ENCODE peak calls at places on chromosomes 4 and X, in eight cellular contexts. C is body of pancreas; B is choroid plexus epithelial cell; I is RWPE1; S is WTC11; K is left ventricle myocardium superior; T is activated CD8-positive, alpha-beta memory T cell treated with anti-CD3 and anti-CD28 coated beads, Interleukin-2, amount 50 U/mL, for 48 hours; J is stimulated activated CD4-positive, alpha-beta T cell treated with anti-CD3 and anti-CD28 coated beads, Interleukin-4, amount 100 ng/mL, for 1 hour. O is an unnamed sample.

GRCh38 chrX:23937100-23937499 is 29.3 kb downstream of the CXorf58 start:
- DNase-seq in C (no peak), B (peak), I (no peak), S (no peak), K (no peak), T (no peak), J (no peak), O (no peak)

GRCh38 chr4:187172340-187172761 is 448.7 kb upstream of the FAT1 start:
- DNase-seq in C (no peak), B (peak), I (no peak), S (no peak), K (no peak), T (no peak), J (no peak), O (no peak)

GRCh38 chr4:96736352-96736889 is 896.5 kb downstream of the PDHA2 start:
- DNase-seq in C (no peak), B (peak), I (peak), S (no peak), K (no peak), T (no peak), J (no peak), O (no peak)

GRCh38 chrX:81238166-81238565 is 36.3 kb downstream of the SH3BGRL start:
- DNase-seq in C (no peak), B (no peak), I (no peak), S (no peak), K (no peak), T (no peak), J (no peak), O (no peak)

GRCh38 chr4:132572210-132572609 is 576.9 kb upstream of the PCDH10 start:
- DNase-seq in C (no peak), B (peak), I (no peak), S (no peak), K (no peak), T (no peak), J (no peak), O (no peak)

GRCh38 chr4:182320580-182320979 is 77.4 kb downstream of the TENM3 start:
- DNase-seq in C (no peak), B (no peak), I (no peak), S (no peak), K (no peak), T (no peak), J (no peak), O (no peak)

GRCh38 chr4:139694522-139694921 is 28.9 kb downstream of the MGST2 start:
- DNase-seq in C (no peak), B (no peak), I (no peak), S (no peak), K (no peak), T (no peak), J (no peak), O (no peak)

GRCh38 chr4:100294356-100294755 is 104.1 kb upstream of the DDIT4L start:
- DNase-seq in C (no peak), B (peak), I (no peak), S (no peak), K (no peak), T (no peak), J (no peak), O (no peak)

GRCh38 chrX:118974908-118975671 is 672 bp downstream of the LONRF3 start:
- DNase-seq in C (peak), B (no peak), I (no peak), S (peak), K (peak), T (peak), J (peak), O (no peak)

GRCh38 chrX:63434665-63435064 is 83.5 kb upstream of the SPIN4 start:
- DNase-seq in C (peak), B (no peak), I (peak), S (peak), K (no peak), T (no peak), J (no peak), O (no peak)

GRCh38 chr4:128600996-128601857 is 208.3 kb upstream of the JADE1 start:
- DNase-seq in C (peak), B (peak), I (peak), S (peak), K (peak), T (no peak), J (no peak), O (no peak)

GRCh38 chrX:135009838-135010237 is 12.5 kb downstream of the RTL8B start:
- DNase-seq in C (no peak), B (no peak), I (no peak), S (no peak), K (no peak), T (no peak), J (no peak), O (no peak)

GRCh38 chr4:26590639-26591038 is 6.8 kb downstream of the TBC1D19 start:
- DNase-seq in C (no peak), B (peak), I (peak), S (no peak), K (no peak), T (no peak), J (no peak), O (no peak)

GRCh38 chr4:14924080-14924916 is 78.0 kb upstream of the CPEB2 start:
- DNase-seq in C (no peak), B (no peak), I (no peak), S (no peak), K (no peak), T (no peak), J (no peak), O (no peak)

GRCh38 chr4:18611008-18611407 is 589.5 kb upstream of the LCORL start:
- DNase-seq in C (no peak), B (no peak), I (no peak), S (no peak), K (no peak), T (no peak), J (no peak), O (no peak)

GRCh38 chr4:25938251-25939186 is 24.5 kb downstream of the SMIM20 start:
- DNase-seq in C (peak), B (peak), I (no peak), S (no peak), K (peak), T (peak), J (peak), O (no peak)

GRCh38 chr4:84915396-84915780 is 51.1 kb downstream of the WDFY3 start:
- DNase-seq in C (no peak), B (peak), I (no peak), S (no peak), K (no peak), T (no peak), J (no peak), O (no peak)

GRCh38 chr4:132998585-132999230 is 150.4 kb upstream of the PCDH10 start:
- DNase-seq in C (no peak), B (no peak), I (no peak), S (no peak), K (no peak), T (no peak), J (no peak), O (no peak)

GRCh38 chr4:30833206-30833605 is 113.0 kb downstream of the PCDH7 start:
- DNase-seq in C (no peak), B (no peak), I (no peak), S (no peak), K (no peak), T (no peak), J (no peak), O (no peak)

GRCh38 chr4:83093060-83093640 is 21.4 kb downstream of the PLAC8 start:
- DNase-seq in C (no peak), B (no peak), I (peak), S (peak), K (no peak), T (no peak), J (no peak), O (no peak)

GRCh38 chr4:151792525-151792924 is 31.7 kb upstream of the GATB start:
- DNase-seq in C (no peak), B (no peak), I (no peak), S (no peak), K (no peak), T (no peak), J (no peak), O (no peak)

GRCh38 chr4:129682586-129682985 is 586.6 kb downstream of the C4orf33 start:
- DNase-seq in C (no peak), B (no peak), I (no peak), S (no peak), K (no peak), T (no peak), J (no peak), O (no peak)

GRCh38 chr4:159363376-159363775 is 260.5 kb downstream of the RAPGEF2 start:
- DNase-seq in C (no peak), B (no peak), I (no peak), S (no peak), K (no peak), T (no peak), J (no peak), O (no peak)

GRCh38 chr4:18227880-18228279 is 206.3 kb upstream of the LCORL start:
- DNase-seq in C (peak), B (no peak), I (no peak), S (no peak), K (no peak), T (no peak), J (no peak), O (no peak)

GRCh38 chr4:118173956-118174355 is 139.7 kb downstream of the NDST3 start:
- DNase-seq in C (no peak), B (peak), I (no peak), S (no peak), K (no peak), T (no peak), J (no peak), O (no peak)

GRCh38 chrX:124619710-124620109 is 273.3 kb downstream of the SH2D1A start:
- DNase-seq in C (no peak), B (no peak), I (no peak), S (no peak), K (no peak), T (no peak), J (no peak), O (no peak)

GRCh38 chrX:153984351-153985178 is 12.0 kb downstream of the TMEM187 start:
- DNase-seq in C (peak), B (no peak), I (no peak), S (no peak), K (no peak), T (no peak), J (peak), O (no peak)

GRCh38 chrX:54237014-54237413 is 54.0 kb upstream of the FAM120C start:
- DNase-seq in C (no peak), B (peak), I (no peak), S (no peak), K (no peak), T (no peak), J (no peak), O (no peak)

GRCh38 chrX:80816051-80816450 is 6.4 kb upstream of the BRWD3 start:
- DNase-seq in C (no peak), B (no peak), I (no peak), S (no peak), K (no peak), T (no peak), J (no peak), O (no peak)

GRCh38 chr4:140188975-140189374 is 35.0 kb upstream of the MAML3 start:
- DNase-seq in C (peak), B (peak), I (peak), S (no peak), K (no peak), T (no peak), J (no peak), O (no peak)

O was measured in osteocyte.